ENCODE peak calls at places on chromosomes 11 and 22, in four cellular contexts. N is K562, X is HepG2, K is H1. O is an unnamed sample.

GRCh38 chr22:28882878-28883656 is at the start of gene ZNRF3:
- DNase-seq in N (peak), K (peak), X (peak), O (peak)

GRCh38 chr11:17473071-17473744 is 3.4 kb downstream of the ABCC8 start:
- DNase-seq in X (peak), N (peak), K (peak), O (peak)

GRCh38 chr22:37060801-37061610 is 9.5 kb downstream of the KCTD17 start:
- DNase-seq in N (no peak), X (no peak), K (no peak), O (no peak)

GRCh38 chr11:70087446-70088167 is 9.5 kb downstream of the ANO1 start:
- DNase-seq in X (no peak), K (no peak), N (peak), O (no peak)

GRCh38 chr11:88208742-88209141 is 33.5 kb upstream of the RAB38 start:
- DNase-seq in X (no peak), N (no peak), K (no peak), O (no peak)

GRCh38 chr11:66335531-66336233 is 552 bp downstream of the RIN1 start:
- DNase-seq in K (no peak), X (no peak), N (no peak), O (no peak)

GRCh38 chr11:95790933-95791247 is 592 bp downstream of the CEP57 start:
- DNase-seq in K (no peak), X (peak), N (peak), O (peak)

GRCh38 chr11:116311141-116311540 is 461.6 kb downstream of the BUD13 start:
- DNase-seq in X (no peak), N (no peak), K (no peak), O (no peak)

GRCh38 chr22:46071451-46072029 is 78.8 kb upstream of the PPARA start:
- DNase-seq in N (no peak), X (no peak), K (no peak), O (no peak)

GRCh38 chr11:44797051-44797450 is 70.3 kb downstream of the TSPAN18 start:
- DNase-seq in N (no peak), K (no peak), X (no peak), O (no peak)

GRCh38 chr11:17646451-17647145 is 72.8 kb upstream of the MYOD1 start:
- DNase-seq in X (no peak), N (no peak), K (no peak), O (no peak)

GRCh38 chr11:76206327-76207081 is at the start of gene WNT11:
- DNase-seq in K (no peak), N (peak), X (no peak), O (peak)

GRCh38 chr11:68653486-68654430 is 30.6 kb upstream of the GAL start:
- DNase-seq in N (no peak), X (no peak), K (no peak), O (no peak)

GRCh38 chr11:104705475-104706195 is 192.6 kb downstream of the CASP12 start:
- DNase-seq in X (no peak), K (no peak), N (no peak), O (no peak)

GRCh38 chr11:122780296-122780949 is 57.9 kb upstream of the CRTAM start:
- DNase-seq in K (no peak), X (no peak), N (no peak), O (no peak)

GRCh38 chr11:104337273-104337672 is 173.3 kb upstream of the PDGFD start:
- DNase-seq in X (no peak), N (no peak), K (no peak), O (no peak)

GRCh38 chr11:9280655-9281301 is 15.6 kb upstream of the DENND5A start:
- DNase-seq in N (no peak), K (no peak), X (no peak), O (no peak)

GRCh38 chr22:35838849-35839646 is 121.4 kb downstream of the APOL5 start:
- DNase-seq in K (no peak), N (no peak), X (peak), O (peak)

GRCh38 chr11:94794287-94795168 is 26.4 kb downstream of the AMOTL1 start:
- DNase-seq in K (no peak), X (no peak), N (no peak), O (no peak)

GRCh38 chr11:40338062-40338461 is 1121.4 kb downstream of the LRRC4C start:
- DNase-seq in X (no peak), N (no peak), K (no peak), O (no peak)

GRCh38 chr22:20207277-20208025 is 56.6 kb upstream of the CCDC188 start:
- DNase-seq in K (no peak), X (no peak), N (no peak), O (no peak)

GRCh38 chr22:38412435-38413084 is 42.4 kb downstream of the KCNJ4 start:
- DNase-seq in K (no peak), X (no peak), N (peak), O (no peak)
- TF ChIP-seq RNF2 in K (no peak), X (no peak), N (no peak), O (no peak)

GRCh38 chr11:100866453-100866852 is 179.4 kb downstream of the ARHGAP42 start:
- DNase-seq in X (no peak), N (no peak), K (no peak), O (no peak)

GRCh38 chr11:100861221-100861620 is 174.1 kb downstream of the ARHGAP42 start:
- DNase-seq in N (peak), K (no peak), X (no peak), O (no peak)

GRCh38 chr11:100865443-100865842 is 178.4 kb downstream of the ARHGAP42 start:
- DNase-seq in K (no peak), X (no peak), N (no peak), O (no peak)

GRCh38 chr11:100860318-100860896 is 173.3 kb downstream of the ARHGAP42 start:
- DNase-seq in K (no peak), N (no peak), X (no peak), O (no peak)

GRCh38 chr11:100863080-100863581 is 176.0 kb downstream of the ARHGAP42 start:
- DNase-seq in X (no peak), K (no peak), N (peak), O (no peak)
- H3K27ac ChIP-seq in X (no peak), K (no peak), N (peak), O (peak)

DNA sequence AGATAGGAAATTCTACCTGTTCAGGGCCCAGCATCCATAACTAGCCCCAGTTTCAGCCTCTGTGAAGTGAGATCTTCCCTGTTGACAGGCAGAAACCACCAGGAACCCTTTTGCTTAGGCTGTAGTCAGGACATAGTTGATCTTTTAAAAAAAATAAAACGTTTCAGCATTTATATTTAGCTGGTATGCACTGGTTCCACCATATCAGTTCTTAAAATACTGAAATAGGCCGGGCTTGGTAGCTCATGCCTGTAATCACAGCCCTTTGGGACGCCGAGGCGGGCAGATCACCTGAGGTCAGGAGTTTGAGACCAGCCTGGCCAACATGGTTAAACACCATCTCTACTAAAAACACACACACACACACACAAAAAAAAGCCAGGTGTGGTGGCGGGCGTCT is 35.3 kb downstream of the GALNT18 start:
- DNase-seq in X (no peak), K (no peak), N (no peak), O (no peak)
- TF ChIP-seq RNF2 in X (no peak), K (no peak), N (no peak), O (no peak)

DNA sequence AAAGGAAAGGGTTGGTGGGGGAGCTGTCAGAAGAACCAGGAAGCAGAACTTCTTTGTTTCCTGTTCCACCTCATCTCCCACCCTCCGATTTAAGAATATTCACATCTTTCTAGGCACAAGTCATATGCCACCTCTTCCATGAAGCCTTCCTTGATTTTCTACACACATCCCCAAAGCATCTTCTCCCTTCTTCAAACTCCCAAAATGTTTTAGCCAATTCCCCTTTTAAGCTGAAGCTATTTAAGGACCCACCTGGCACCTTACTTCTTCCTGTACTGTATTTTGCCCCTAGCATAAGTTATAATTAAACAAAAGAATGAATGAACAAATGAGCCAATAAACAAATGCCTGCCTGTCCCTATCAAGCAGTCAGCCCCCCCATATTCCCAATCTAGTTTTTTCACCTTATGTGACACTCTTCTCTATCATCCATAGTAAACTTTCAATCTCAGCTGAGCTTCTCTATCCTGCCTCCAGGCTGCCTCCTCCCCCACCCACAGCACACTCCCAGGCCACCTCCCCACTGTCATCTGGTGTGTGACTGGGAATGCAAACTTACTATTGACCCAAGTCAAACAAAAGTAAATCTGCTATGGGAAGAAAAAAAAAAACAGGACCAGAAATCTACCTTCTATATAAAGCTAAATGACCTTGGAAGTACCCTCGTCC is 3.9 kb downstream of the TNKS1BP1 start:
- DNase-seq in N (no peak), K (no peak), X (peak), O (no peak)
- H3K27ac ChIP-seq in N (peak), K (no peak), X (peak), O (peak)

GRCh38 chr11:47413351-47413750 is 5.0 kb downstream of the SLC39A13 start:
- DNase-seq in X (no peak), K (no peak), N (no peak), O (no peak)
- TF ChIP-seq RNF2 in X (no peak), K (no peak), N (no peak), O (no peak)

GRCh38 chr22:21800552-21801303 is 65.1 kb upstream of the YPEL1 start:
- DNase-seq in X (no peak), N (no peak), K (no peak), O (no peak)
- H3K27ac ChIP-seq in X (no peak), N (no peak), K (no peak), O (no peak)

GRCh38 chr11:77705195-77705876 is 67.7 kb upstream of the CLNS1A start:
- DNase-seq in N (peak), K (no peak), X (peak), O (peak)
- TF ChIP-seq RNF2 in N (no peak), K (no peak), X (no peak), O (no peak)

GRCh38 chr22:47355388-47355725 is 592.9 kb downstream of the TBC1D22A start:
- DNase-seq in X (no peak), N (no peak), K (no peak), O (no peak)
- H3K27ac ChIP-seq in X (no peak), N (no peak), K (no peak), O (no peak)

GRCh38 chr11:119814766-119815165 is 85.8 kb upstream of the NECTIN1 start:
- DNase-seq in K (no peak), N (no peak), X (no peak), O (no peak)
- TF ChIP-seq RNF2 in K (no peak), N (no peak), X (no peak), O (no peak)

GRCh38 chr11:60950024-60950423 is 2.0 kb downstream of the SLC15A3 start:
- DNase-seq in K (no peak), N (no peak), X (no peak), O (no peak)
- H3K27ac ChIP-seq in K (no peak), N (no peak), X (no peak), O (no peak)

O was measured in A549.